ENCODE peak calls at places on chromosomes 4 and X, in ten cellular contexts. V is smooth muscle cell of the brain vasculature, S is SK-N-SH, X is trophoblast cell, G is GDM1, R is adipocyte, K is ascending aorta, M is iPS-NIHi11, E is HCT116, Q is sigmoid colon. T is an unnamed sample.

GRCh38 chr4:1356181-1356998 is 9.4 kb downstream of the UVSSA start:
- DNase-seq in K (no peak), S (peak), V (no peak), Q (no peak), E (no peak), R (peak), M (peak), G (no peak), X (peak), T (peak)

GRCh38 chr4:120843840-120844527 is 78.5 kb downstream of the PRDM5 start:
- DNase-seq in X (no peak), M (peak), V (no peak), S (peak), Q (no peak), K (no peak), R (no peak), G (no peak), E (no peak), T (no peak)

GRCh38 chr4:89382439-89382838 is 74.8 kb upstream of the GPRIN3 start:
- DNase-seq in Q (no peak), X (no peak), G (no peak), K (no peak), E (peak), R (no peak), S (no peak), M (no peak), V (no peak), T (peak)

GRCh38 chr4:54473077-54473545 is 184.6 kb upstream of the KIT start:
- DNase-seq in V (no peak), X (no peak), Q (no peak), G (no peak), R (peak), M (no peak), K (no peak), E (no peak), S (no peak), T (no peak)

GRCh38 chrX:17226736-17227135 is 148.3 kb upstream of the NHS start:
- DNase-seq in R (no peak), V (no peak), M (peak), Q (no peak), K (no peak), G (no peak), E (no peak), X (peak), S (no peak), T (no peak)

GRCh38 chrX:18010251-18010650 is 149.2 kb upstream of the RAI2 start:
- DNase-seq in M (no peak), G (no peak), K (no peak), S (no peak), V (no peak), R (no peak), Q (no peak), X (no peak), E (no peak), T (no peak)

GRCh38 chrX:54357414-54358377 is at the start of gene WNK3:
- DNase-seq in X (peak), R (peak), Q (peak), V (peak), S (peak), E (no peak), K (peak), M (peak), G (no peak), T (peak)

GRCh38 chrX:120672389-120672788 is 42.5 kb upstream of the C1GALT1C1 start:
- DNase-seq in V (peak), G (no peak), M (no peak), R (peak), X (peak), Q (peak), S (no peak), K (no peak), E (peak), T (peak)

GRCh38 chr4:100736651-100737450 is 219.0 kb upstream of the EMCN start:
- DNase-seq in X (no peak), K (no peak), Q (no peak), G (no peak), V (peak), E (peak), R (peak), M (no peak), S (no peak), T (peak)

GRCh38 chr4:1208970-1209704 is 36.8 kb upstream of the SPON2 start:
- DNase-seq in K (no peak), M (no peak), V (no peak), E (no peak), R (peak), G (no peak), Q (peak), X (peak), S (no peak), T (no peak)

GRCh38 chr4:185424905-185425599 is 712 bp downstream of the UFSP2 start:
- DNase-seq in K (no peak), E (no peak), V (no peak), M (no peak), S (no peak), R (peak), Q (peak), X (peak), G (no peak), T (no peak)

GRCh38 chrX:46140272-46140671 is 404.9 kb downstream of the ZNF674 start:
- DNase-seq in X (peak), E (no peak), G (no peak), K (no peak), M (no peak), S (no peak), V (no peak), Q (no peak), R (peak), T (no peak)

GRCh38 chr4:118313098-118313497 is 39.7 kb downstream of the PRSS12 start:
- DNase-seq in V (no peak), S (no peak), K (no peak), R (no peak), X (no peak), M (no peak), E (no peak), Q (no peak), G (no peak), T (no peak)

GRCh38 chr4:85147481-85148076 is 181.1 kb upstream of the WDFY3 start:
- DNase-seq in R (peak), G (peak), K (no peak), E (peak), V (peak), M (peak), Q (peak), S (peak), X (peak), T (peak)

GRCh38 chrX:153396320-153397195 is 4.6 kb downstream of the PNMA6E start:
- DNase-seq in S (no peak), K (no peak), Q (no peak), M (no peak), V (no peak), X (no peak), R (no peak), G (no peak), E (no peak), T (no peak)

GRCh38 chrX:139121616-139122286 is 408.8 kb upstream of the F9 start:
- DNase-seq in V (no peak), S (no peak), E (no peak), G (no peak), Q (no peak), M (peak), K (no peak), X (no peak), R (no peak), T (no peak)

GRCh38 chrX:150766351-150767044 is 73.3 kb downstream of the MTMR1 start:
- DNase-seq in X (peak), R (no peak), S (no peak), Q (no peak), V (no peak), K (no peak), G (no peak), M (no peak), E (no peak), T (no peak)

GRCh38 chr4:100340534-100341364 is 150.5 kb upstream of the DDIT4L start:
- DNase-seq in G (no peak), K (no peak), Q (no peak), X (no peak), E (no peak), M (no peak), S (no peak), R (peak), V (no peak), T (no peak)

GRCh38 chr4:61445374-61446063 is 245.4 kb downstream of the ADGRL3 start:
- DNase-seq in E (no peak), M (no peak), S (no peak), G (no peak), R (no peak), V (no peak), Q (no peak), K (no peak), X (no peak), T (no peak)

GRCh38 chrX:128464091-128464490 is 411.9 kb upstream of the ACTRT1 start:
- DNase-seq in V (no peak), X (peak), K (no peak), M (no peak), G (no peak), S (no peak), R (no peak), Q (no peak), E (no peak), T (no peak)

GRCh38 chr4:41655177-41655576 is 93.3 kb downstream of the PHOX2B start:
- DNase-seq in K (no peak), M (no peak), Q (no peak), X (no peak), R (no peak), V (no peak), G (no peak), S (no peak), E (no peak), T (no peak)

GRCh38 chrX:151359341-151359740 is 37.7 kb upstream of the VMA21 start:
- DNase-seq in E (no peak), S (no peak), R (no peak), V (no peak), X (no peak), Q (no peak), K (no peak), G (no peak), M (peak), T (no peak)

GRCh38 chrX:23292979-23293651 is 41.5 kb upstream of the PTCHD1 start:
- DNase-seq in Q (peak), X (no peak), E (no peak), S (no peak), V (no peak), M (peak), G (no peak), K (no peak), R (no peak), T (no peak)

GRCh38 chrX:38654302-38654701 is 93.0 kb downstream of the TSPAN7 start:
- DNase-seq in K (no peak), V (peak), S (peak), Q (no peak), R (peak), G (no peak), M (peak), X (peak), E (peak), T (no peak)

GRCh38 chrX:1453951-1454785 is 1.5 kb upstream of the ASMTL start:
- DNase-seq in R (peak), G (no peak), S (peak), K (peak), V (peak), Q (peak), E (peak), M (peak), X (peak), T (peak)

GRCh38 chr4:7324651-7325121 is 110.0 kb downstream of the PSAPL1 start:
- DNase-seq in R (no peak), Q (no peak), V (no peak), X (no peak), E (no peak), K (no peak), G (peak), S (peak), M (no peak), T (no peak)

T was measured in pulmonary artery endothelial cell.